ENCODE peak calls at places on chromosome 15, in six cellular contexts. Y is bronchial epithelial cell, P is AG20443, G is pulmonary artery endothelial cell, B is adipocyte, U is mesenteric fat pad. R is an unnamed sample.

GRCh38 chr15:48126667-48127355 is 6.0 kb downstream of the SLC24A5 start:
- DNase-seq in Y (no peak), P (no peak), G (no peak), B (no peak), U (no peak), R (no peak)

GRCh38 chr15:39270976-39271375 is 309.9 kb upstream of the THBS1 start:
- DNase-seq in Y (peak), P (peak), G (peak), B (peak), U (no peak), R (no peak)

GRCh38 chr15:98904466-98905048 is 103.0 kb downstream of the PGPEP1L start:
- DNase-seq in Y (peak), P (peak), G (no peak), B (peak), U (no peak), R (no peak)

GRCh38 chr15:70126382-70126781 is 28.7 kb upstream of the TLE3 start:
- DNase-seq in Y (no peak), P (no peak), G (no peak), B (no peak), U (no peak), R (no peak)

GRCh38 chr15:38254065-38254883 is 1.6 kb downstream of the SPRED1 start:
- DNase-seq in Y (peak), P (peak), G (no peak), B (peak), U (no peak), R (peak)

GRCh38 chr15:74200394-74200793 is 2.2 kb downstream of the STRA6 start:
- DNase-seq in Y (peak), P (peak), G (no peak), B (peak), U (no peak), R (no peak)

GRCh38 chr15:61115241-61115640 is 113.9 kb downstream of the RORA start:
- DNase-seq in Y (no peak), P (peak), G (no peak), B (peak), U (no peak), R (no peak)

GRCh38 chr15:41354371-41354770 is 21.7 kb downstream of the NUSAP1 start:
- DNase-seq in Y (no peak), P (no peak), G (no peak), B (no peak), U (no peak), R (no peak)

GRCh38 chr15:92467245-92467644 is 73.6 kb downstream of the ST8SIA2 start:
- DNase-seq in Y (no peak), P (no peak), G (no peak), B (no peak), U (no peak), R (no peak)

GRCh38 chr15:99100245-99101173 is 4.4 kb upstream of the SYNM start:
- DNase-seq in Y (peak), P (peak), G (no peak), B (peak), U (peak), R (peak)

GRCh38 chr15:82663186-82663600 is 16.0 kb upstream of the CPEB1 start:
- DNase-seq in Y (peak), P (peak), G (no peak), B (peak), U (no peak), R (peak)

GRCh38 chr15:31446546-31446945 is 119.9 kb downstream of the KLF13 start:
- DNase-seq in Y (peak), P (no peak), G (no peak), B (no peak), U (no peak), R (no peak)

GRCh38 chr15:62742409-62743171 is 300.0 kb upstream of the TPM1 start:
- DNase-seq in Y (peak), P (peak), G (peak), B (peak), U (no peak), R (peak)

GRCh38 chr15:66072616-66073361 is 180.8 kb downstream of the MEGF11 start:
- DNase-seq in Y (no peak), P (no peak), G (no peak), B (peak), U (peak), R (no peak)

GRCh38 chr15:45027220-45027619 is 4.2 kb downstream of the SORD start:
- DNase-seq in Y (no peak), P (no peak), G (no peak), B (no peak), U (no peak), R (no peak)

GRCh38 chr15:76756371-76756770 is 148.8 kb downstream of the SCAPER start:
- DNase-seq in Y (no peak), P (no peak), G (no peak), B (peak), U (no peak), R (no peak)

GRCh38 chr15:66619152-66619903 is 53.5 kb upstream of the LCTL start:
- DNase-seq in Y (peak), P (peak), G (peak), B (peak), U (no peak), R (peak)

GRCh38 chr15:68791431-68792283 is 29.0 kb downstream of the ANP32A start:
- DNase-seq in Y (no peak), P (no peak), G (no peak), B (no peak), U (no peak), R (peak)

GRCh38 chr15:68272797-68273271 is 4.7 kb upstream of the FEM1B start:
- DNase-seq in Y (peak), P (peak), G (no peak), B (no peak), U (no peak), R (no peak)

GRCh38 chr15:95760508-95760907 is 570.0 kb upstream of the NR2F2 start:
- DNase-seq in Y (no peak), P (no peak), G (no peak), B (no peak), U (no peak), R (peak)

GRCh38 chr15:43125095-43125661 is 8.2 kb upstream of the TMEM62 start:
- DNase-seq in Y (no peak), P (no peak), G (no peak), B (no peak), U (no peak), R (no peak)

GRCh38 chr15:101540480-101541239 is 51.2 kb upstream of the PCSK6 start:
- DNase-seq in Y (no peak), P (no peak), G (no peak), B (no peak), U (peak), R (no peak)

GRCh38 chr15:42128476-42128875 is 28.0 kb downstream of the PLA2G4F start:
- DNase-seq in Y (no peak), P (no peak), G (no peak), B (no peak), U (no peak), R (no peak)

GRCh38 chr15:70873232-70874054 is 18.8 kb downstream of the THAP10 start:
- DNase-seq in Y (no peak), P (no peak), G (no peak), B (no peak), U (no peak), R (no peak)

R was measured in activated naive CD4-positive, alpha-beta T cell treated with anti-CD3 and anti-CD28 coated beads, Interleukin-2, amount 10 ng/mL, durations not matched to agents 7 days and 5 days.